ENCODE peak calls at places on chromosome 1, in seven cellular contexts. X is NCI-H2081 treated with DMSO at 0.1 percent for 48 hours; U is AG08396; R is HS-5; L is hepatocyte; A is ELF-1; W is CD8-positive, alpha-beta T cell. S is an unnamed sample.

GRCh38 chr1:52553372-52554266 is 727 bp upstream of the TUT4 start:
- DNase-seq in A (peak; percentile 82), U (peak; percentile 92), X (no peak), W (peak; percentile 90), L (peak; percentile 95), R (peak; percentile 28), S (peak; percentile 84)

GRCh38 chr1:31822766-31823165 is 6.9 kb upstream of the SPOCD1 start:
- DNase-seq in R (no peak), W (no peak), L (no peak), A (no peak), U (no peak), X (no peak), S (no peak)

GRCh38 chr1:19208710-19209438 is 1.2 kb downstream of the UBR4 start:
- DNase-seq in U (peak; percentile 41), R (peak; percentile 32), W (no peak), L (no peak), A (no peak), X (no peak), S (no peak)

GRCh38 chr1:155062702-155063411 is 683 bp upstream of the EFNA4 start:
- DNase-seq in X (no peak), A (peak; percentile 89), R (no peak), U (peak; percentile 85), W (peak; percentile 83), L (peak; percentile 83), S (peak; percentile 72)

GRCh38 chr1:221994939-221995338 is 253.1 kb upstream of the DUSP10 start:
- DNase-seq in R (no peak), W (no peak), X (no peak), A (no peak), U (peak; percentile 35), L (no peak), S (no peak)

GRCh38 chr1:194013561-194013960 is 827.1 kb upstream of the B3GALT2 start:
- DNase-seq in U (no peak), W (no peak), R (no peak), L (no peak), A (no peak), X (no peak), S (no peak)

GRCh38 chr1:92277105-92277504 is 21.7 kb downstream of the GLMN start:
- DNase-seq in A (no peak), R (peak; percentile 79), L (no peak), U (no peak), W (no peak), X (no peak), S (no peak)

GRCh38 chr1:1623181-1623630 is 7.9 kb downstream of the MIB2 start:
- DNase-seq in L (no peak), X (no peak), W (peak; percentile 49), U (no peak), A (no peak), R (no peak), S (no peak)

GRCh38 chr1:214511639-214511998 is 39.8 kb downstream of the PTPN14 start:
- DNase-seq in W (no peak), X (no peak), A (no peak), R (no peak), U (no peak), L (no peak), S (no peak)

GRCh38 chr1:167630568-167631385 is 745 bp downstream of the RCSD1 start:
- DNase-seq in R (no peak), W (peak; percentile 62), A (no peak), L (no peak), U (no peak), X (no peak), S (no peak)

GRCh38 chr1:35062518-35063196 is 16.5 kb upstream of the ZMYM1 start:
- DNase-seq in L (no peak), A (no peak), R (no peak), W (no peak), U (no peak), X (no peak), S (no peak)

S was measured in A549.